ENCODE peak calls at places on chromosomes 1 and 21, in seven cellular contexts. T, Q, M, J, C, K and S are unnamed samples.

GRCh38 chr21:45963225-45963555 is 18.4 kb upstream of the COL6A1 start:
- DNase-seq in M (no peak), T (no peak), C (no peak), Q (no peak), K (no peak), J (no peak), S (no peak)

GRCh38 chr1:109928591-109929111 is 18.0 kb downstream of the CSF1 start:
- DNase-seq in C (no peak), J (no peak), Q (peak; percentile 77), M (no peak), K (no peak), T (peak; percentile 48), S (no peak)

GRCh38 chr1:150563340-150564038 is 14.3 kb downstream of the ADAMTSL4 start:
- DNase-seq in T (peak; percentile 59), K (no peak), C (no peak), M (peak; percentile 64), J (no peak), Q (peak; percentile 75), S (no peak)

GRCh38 chr1:226984521-226985238 is 44.6 kb downstream of the COQ8A start:
- DNase-seq in T (no peak), K (no peak), J (no peak), M (no peak), Q (peak; percentile 57), C (no peak), S (no peak)

GRCh38 chr1:11804666-11805453 is 904 bp downstream of the MTHFR start:
- DNase-seq in K (no peak), T (no peak), Q (peak; percentile 68), M (peak; percentile 77), J (no peak), C (no peak), S (peak; percentile 39)

GRCh38 chr1:247293047-247293446 is 37.2 kb downstream of the VN1R5 start:
- DNase-seq in J (no peak), Q (no peak), T (peak; percentile 61), K (no peak), C (no peak), M (no peak), S (no peak)

GRCh38 chr1:156797212-156797871 is 19.3 kb downstream of the SH2D2A start:
- DNase-seq in T (peak; percentile 89), C (peak; percentile 54), Q (no peak), M (peak; percentile 69), J (peak; percentile 33), K (peak; percentile 75), S (no peak)

GRCh38 chr1:209202826-209203439 is 380.6 kb upstream of the CAMK1G start:
- DNase-seq in J (peak; percentile 46), M (peak; percentile 54), C (peak; percentile 50), Q (no peak), K (peak; percentile 43), T (peak; percentile 60), S (no peak)

GRCh38 chr1:204624631-204625216 is 60.8 kb downstream of the LRRN2 start:
- DNase-seq in C (no peak), M (no peak), J (no peak), K (no peak), Q (no peak), T (peak; percentile 63), S (no peak)

GRCh38 chr1:192529811-192530210 is 45.8 kb upstream of the RGS1 start:
- DNase-seq in T (no peak), C (no peak), M (no peak), K (no peak), Q (no peak), J (no peak), S (no peak)

GRCh38 chr1:147562819-147563218 is 21.5 kb downstream of the BCL9 start:
- DNase-seq in K (no peak), M (no peak), Q (no peak), J (no peak), C (no peak), T (no peak), S (no peak)

GRCh38 chr1:207088731-207089626 is at the start of gene C4BPB:
- DNase-seq in Q (no peak), M (peak; percentile 42), T (no peak), J (no peak), C (no peak), K (no peak), S (no peak)

GRCh38 chr1:185973645-185974044 is 239.5 kb downstream of the HMCN1 start:
- DNase-seq in C (no peak), K (no peak), T (no peak), Q (no peak), J (no peak), M (peak; percentile 71), S (peak; percentile 73)

GRCh38 chr21:26835027-26835713 is 10.0 kb downstream of the ADAMTS1 start:
- DNase-seq in K (no peak), M (peak; percentile 93), C (no peak), J (no peak), T (no peak), Q (no peak), S (no peak)

GRCh38 chr1:4180066-4180735 is 280.1 kb upstream of the C1orf174 start:
- DNase-seq in M (no peak), C (no peak), J (no peak), K (no peak), T (no peak), Q (no peak), S (no peak)

GRCh38 chr21:36471254-36471723 is 8.6 kb downstream of the CLDN14 start:
- DNase-seq in J (no peak), M (peak; percentile 76), C (peak; percentile 79), K (peak; percentile 58), T (no peak), Q (no peak), S (no peak)

GRCh38 chr1:224457782-224458144 is 23.2 kb upstream of the WDR26 start:
- DNase-seq in T (no peak), Q (no peak), C (no peak), M (no peak), K (no peak), J (no peak), S (no peak)

GRCh38 chr1:66571789-66572188 is 37.8 kb downstream of the SGIP1 start:
- DNase-seq in T (no peak), J (peak; percentile 34), M (peak; percentile 79), C (peak; percentile 57), Q (no peak), K (no peak), S (no peak)

GRCh38 chr1:203170625-203171330 is 4.8 kb downstream of the MYBPH start:
- DNase-seq in J (no peak), Q (no peak), C (no peak), T (no peak), K (no peak), M (peak; percentile 45), S (no peak)

GRCh38 chr1:176567190-176567794 is 104.3 kb downstream of the PAPPA2 start:
- DNase-seq in Q (no peak), T (no peak), M (peak; percentile 64), K (no peak), J (no peak), C (no peak), S (no peak)

GRCh38 chr1:225772323-225772768 is 5.3 kb upstream of the SRP9 start:
- DNase-seq in M (peak; percentile 89), K (peak; percentile 87), T (peak; percentile 97), C (peak; percentile 91), J (peak; percentile 79), Q (peak; percentile 76), S (peak; percentile 83)

GRCh38 chr1:227942021-227942715 is 5.6 kb downstream of the WNT9A start:
- DNase-seq in M (no peak), K (no peak), J (no peak), Q (no peak), T (peak; percentile 75), C (no peak), S (no peak)

GRCh38 chr1:69911301-69911801 is 294.0 kb downstream of the LRRC40 start:
- DNase-seq in K (no peak), Q (no peak), T (no peak), M (peak; percentile 4), J (no peak), C (peak; percentile 49), S (no peak)

GRCh38 chr21:46457801-46458314 is 833 bp upstream of the DIP2A start:
- DNase-seq in K (peak; percentile 16), Q (peak; percentile 41), T (no peak), C (no peak), M (peak; percentile 28), J (peak; percentile 4), S (no peak)

GRCh38 chr21:21963911-21964310 is 965.7 kb downstream of the NCAM2 start:
- DNase-seq in Q (no peak), T (no peak), J (no peak), C (no peak), M (no peak), K (no peak), S (no peak)

GRCh38 chr1:116018007-116018406 is 41.7 kb downstream of the SLC22A15 start:
- DNase-seq in J (no peak), T (no peak), M (no peak), K (no peak), C (no peak), Q (no peak), S (no peak)

GRCh38 chr1:44801491-44802305 is 1.5 kb downstream of the PLK3 start:
- DNase-seq in C (peak; percentile 59), Q (peak; percentile 20), T (no peak), M (peak; percentile 49), J (no peak), K (no peak), S (no peak)

GRCh38 chr1:49995734-49996133 is 28.0 kb downstream of the AGBL4 start:
- DNase-seq in T (peak; percentile 42), J (no peak), K (no peak), M (peak; percentile 1), C (no peak), Q (no peak), S (no peak)
- TF ChIP-seq CTCF in T (peak; percentile 24), J (peak; percentile 29), K (no peak), M (no peak), C (no peak), Q (no peak), S (no peak)

GRCh38 chr21:14758849-14759248 is 212.7 kb upstream of the SAMSN1 start:
- DNase-seq in T (no peak), Q (no peak), M (no peak), C (no peak), J (no peak), K (no peak), S (no peak)
- H3K4me3 ChIP-seq in T (no peak overlapping the region), Q (no peak overlapping the region), M (no peak overlapping the region), C (no peak overlapping the region), J (no peak overlapping the region), K (no peak overlapping the region), S (no peak overlapping the region)

GRCh38 chr1:39507230-39507928 is 15.9 kb downstream of the BMP8A start:
- DNase-seq in T (peak; percentile 81), K (no peak), C (no peak), Q (no peak), M (no peak), J (no peak), S (no peak)
- TF ChIP-seq CTCF in T (peak; percentile 70), K (no peak), C (no peak), Q (no peak), M (no peak), J (peak; percentile 27), S (peak; percentile 42)

DNA sequence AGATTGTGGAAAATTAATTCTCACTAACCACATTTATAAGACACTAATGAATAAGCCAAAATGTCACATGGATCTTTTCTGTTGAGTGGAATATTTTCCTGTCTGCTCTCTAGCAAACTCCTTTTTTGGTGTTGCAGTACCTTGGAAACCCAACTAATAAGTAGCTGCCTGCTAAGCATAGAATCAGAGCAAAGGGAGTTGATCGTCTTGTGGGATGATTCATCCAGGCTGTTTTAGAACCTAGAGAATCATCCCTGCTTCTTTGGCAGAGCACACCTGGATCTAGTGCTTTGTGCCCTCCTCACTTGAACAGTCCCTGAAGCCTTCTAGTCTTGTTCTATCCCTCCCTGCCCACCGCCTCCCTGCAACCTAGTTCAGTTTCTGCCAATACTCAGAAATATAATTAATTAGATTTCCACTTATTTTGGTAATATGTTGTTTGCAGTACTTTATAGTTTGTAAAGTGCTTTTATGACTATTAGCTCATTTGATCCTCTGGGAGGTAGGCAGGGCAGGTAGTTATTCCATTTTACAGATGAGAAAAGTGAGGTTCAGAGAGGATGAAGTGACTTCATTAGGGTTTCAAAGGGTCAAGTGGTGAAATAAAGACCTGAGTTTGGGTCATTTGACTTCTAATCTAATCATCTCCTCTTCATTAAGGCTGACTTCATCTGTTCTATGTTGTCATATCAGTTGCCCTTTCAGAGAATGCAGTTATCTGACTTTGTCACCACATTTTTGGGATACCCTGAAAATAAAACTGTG is 2.5 kb downstream of the AGO4 start:
- DNase-seq in K (no peak), J (no peak), Q (no peak), T (no peak), M (peak; percentile 76), C (peak; percentile 39), S (no peak)
- H3K4me3 ChIP-seq in K (no peak overlapping the region), J (no peak overlapping the region), Q (no peak overlapping the region), T (peak overlapping the region; percentile 87), M (no peak overlapping the region), C (no peak overlapping the region), S (no peak overlapping the region)